ENCODE peak calls at places on chromosome 9, in nine cellular contexts. One of them, this sample, is unnamed.

GRCh38 chr9:20630241-20630943 is 8.1 kb upstream of the MLLT3 start:
- DNase-seq in GM03348: no peak
- DNase-seq in colonic mucosa: no peak
- DNase-seq in Ammon's horn: no peak
- DNase-seq in Caki2: no peak
- DNase-seq in sciatic nerve: no peak
- DNase-seq in osteoblast: no peak
- DNase-seq in Daoy: no peak
- DNase-seq in endothelial cell: no peak
- DNase-seq in this sample: no peak

GRCh38 chr9:81625969-81626368 is 63.4 kb downstream of the TLE1 start:
- DNase-seq in Caki2: no peak
- DNase-seq in osteoblast: no peak
- DNase-seq in Ammon's horn: no peak
- DNase-seq in colonic mucosa: no peak
- DNase-seq in sciatic nerve: no peak
- DNase-seq in Daoy: no peak
- DNase-seq in GM03348: no peak
- DNase-seq in endothelial cell: no peak
- DNase-seq in this sample: no peak

GRCh38 chr9:137270929-137271695 is 6.4 kb upstream of the TOR4A start:
- DNase-seq in colonic mucosa: no peak
- DNase-seq in osteoblast: peak
- DNase-seq in Daoy: no peak
- DNase-seq in Caki2: no peak
- DNase-seq in sciatic nerve: no peak
- DNase-seq in endothelial cell: no peak
- DNase-seq in Ammon's horn: no peak
- DNase-seq in GM03348: no peak
- DNase-seq in this sample: no peak

GRCh38 chr9:18485691-18486090 is 11.7 kb downstream of the ADAMTSL1 start:
- DNase-seq in Daoy: no peak
- DNase-seq in GM03348: no peak
- DNase-seq in osteoblast: no peak
- DNase-seq in Caki2: no peak
- DNase-seq in sciatic nerve: no peak
- DNase-seq in Ammon's horn: no peak
- DNase-seq in colonic mucosa: no peak
- DNase-seq in endothelial cell: no peak
- DNase-seq in this sample: no peak

GRCh38 chr9:83062653-83063527 is at the start of gene RASEF:
- DNase-seq in sciatic nerve: no peak
- DNase-seq in Daoy: peak
- DNase-seq in Ammon's horn: no peak
- DNase-seq in colonic mucosa: peak
- DNase-seq in endothelial cell: peak
- DNase-seq in GM03348: peak
- DNase-seq in Caki2: peak
- DNase-seq in osteoblast: peak
- DNase-seq in this sample: no peak

GRCh38 chr9:18059043-18059442 is 414.9 kb upstream of the ADAMTSL1 start:
- DNase-seq in colonic mucosa: no peak
- DNase-seq in GM03348: no peak
- DNase-seq in osteoblast: no peak
- DNase-seq in Daoy: no peak
- DNase-seq in Caki2: no peak
- DNase-seq in endothelial cell: no peak
- DNase-seq in Ammon's horn: no peak
- DNase-seq in sciatic nerve: no peak
- DNase-seq in this sample: no peak

GRCh38 chr9:4090491-4090890 is 209.4 kb downstream of the GLIS3 start:
- DNase-seq in colonic mucosa: no peak
- DNase-seq in Daoy: no peak
- DNase-seq in GM03348: no peak
- DNase-seq in Caki2: no peak
- DNase-seq in Ammon's horn: no peak
- DNase-seq in osteoblast: no peak
- DNase-seq in sciatic nerve: no peak
- DNase-seq in endothelial cell: no peak
- DNase-seq in this sample: no peak

GRCh38 chr9:78144663-78145377 is 91.1 kb upstream of the CEP78 start:
- DNase-seq in sciatic nerve: no peak
- DNase-seq in Daoy: no peak
- DNase-seq in GM03348: no peak
- DNase-seq in osteoblast: no peak
- DNase-seq in Caki2: no peak
- DNase-seq in Ammon's horn: no peak
- DNase-seq in colonic mucosa: no peak
- DNase-seq in endothelial cell: no peak
- DNase-seq in this sample: no peak

GRCh38 chr9:38160613-38161215 is 91.7 kb upstream of the SHB start:
- DNase-seq in osteoblast: peak
- DNase-seq in GM03348: peak
- DNase-seq in colonic mucosa: peak
- DNase-seq in Daoy: peak
- DNase-seq in Caki2: no peak
- DNase-seq in sciatic nerve: peak
- DNase-seq in Ammon's horn: peak
- DNase-seq in endothelial cell: peak
- DNase-seq in this sample: peak

GRCh38 chr9:18721267-18722079 is 247.5 kb downstream of the ADAMTSL1 start:
- DNase-seq in GM03348: no peak
- DNase-seq in Ammon's horn: no peak
- DNase-seq in endothelial cell: no peak
- DNase-seq in osteoblast: no peak
- DNase-seq in Caki2: no peak
- DNase-seq in sciatic nerve: no peak
- DNase-seq in colonic mucosa: no peak
- DNase-seq in Daoy: no peak
- DNase-seq in this sample: no peak

GRCh38 chr9:78745331-78745730 is 448.4 kb downstream of the PSAT1 start:
- DNase-seq in Caki2: no peak
- DNase-seq in Ammon's horn: no peak
- DNase-seq in sciatic nerve: no peak
- DNase-seq in endothelial cell: no peak
- DNase-seq in Daoy: peak
- DNase-seq in colonic mucosa: no peak
- DNase-seq in GM03348: no peak
- DNase-seq in osteoblast: no peak
- DNase-seq in this sample: no peak

GRCh38 chr9:124940521-124940893 is 376 bp downstream of the GOLGA1 start:
- DNase-seq in Caki2: no peak
- DNase-seq in Daoy: no peak
- DNase-seq in sciatic nerve: no peak
- DNase-seq in GM03348: no peak
- DNase-seq in Ammon's horn: no peak
- DNase-seq in endothelial cell: no peak
- DNase-seq in colonic mucosa: no peak
- DNase-seq in osteoblast: no peak
- DNase-seq in this sample: no peak

GRCh38 chr9:128497824-128498610 is 6.5 kb upstream of the GLE1 start:
- DNase-seq in sciatic nerve: no peak
- DNase-seq in Ammon's horn: peak
- DNase-seq in GM03348: no peak
- DNase-seq in Caki2: no peak
- DNase-seq in colonic mucosa: no peak
- DNase-seq in Daoy: no peak
- DNase-seq in osteoblast: no peak
- DNase-seq in endothelial cell: no peak
- DNase-seq in this sample: no peak

GRCh38 chr9:129026442-129027223 is 1.5 kb downstream of the SH3GLB2 start:
- DNase-seq in Daoy: no peak
- DNase-seq in colonic mucosa: peak
- DNase-seq in osteoblast: peak
- DNase-seq in GM03348: no peak
- DNase-seq in Caki2: no peak
- DNase-seq in Ammon's horn: peak
- DNase-seq in sciatic nerve: no peak
- DNase-seq in endothelial cell: no peak
- DNase-seq in this sample: no peak

GRCh38 chr9:2859776-2860379 is 16.0 kb upstream of the PUM3 start:
- DNase-seq in Ammon's horn: peak
- DNase-seq in colonic mucosa: peak
- DNase-seq in Daoy: peak
- DNase-seq in GM03348: peak
- DNase-seq in endothelial cell: peak
- DNase-seq in sciatic nerve: peak
- DNase-seq in osteoblast: peak
- DNase-seq in Caki2: peak
- DNase-seq in this sample: peak

GRCh38 chr9:92635760-92636159 is 34.2 kb downstream of the IPPK start:
- DNase-seq in GM03348: no peak
- DNase-seq in sciatic nerve: no peak
- DNase-seq in Daoy: no peak
- DNase-seq in Caki2: no peak
- DNase-seq in colonic mucosa: no peak
- DNase-seq in Ammon's horn: no peak
- DNase-seq in osteoblast: no peak
- DNase-seq in endothelial cell: no peak
- DNase-seq in this sample: no peak

GRCh38 chr9:37706290-37706689 is 47.3 kb upstream of the TRMT10B start:
- DNase-seq in Daoy: peak
- DNase-seq in GM03348: no peak
- DNase-seq in endothelial cell: no peak
- DNase-seq in osteoblast: no peak
- DNase-seq in sciatic nerve: no peak
- DNase-seq in colonic mucosa: no peak
- DNase-seq in Caki2: peak
- DNase-seq in Ammon's horn: no peak
- DNase-seq in this sample: no peak

GRCh38 chr9:112041536-112042243 is 133.4 kb downstream of the SUSD1 start:
- DNase-seq in Daoy: peak
- DNase-seq in Caki2: peak
- DNase-seq in osteoblast: peak
- DNase-seq in Ammon's horn: no peak
- DNase-seq in GM03348: peak
- DNase-seq in colonic mucosa: peak
- DNase-seq in endothelial cell: no peak
- DNase-seq in sciatic nerve: no peak
- DNase-seq in this sample: no peak

GRCh38 chr9:126295936-126296600 is 30.6 kb upstream of the MVB12B start:
- DNase-seq in Ammon's horn: no peak
- DNase-seq in osteoblast: no peak
- DNase-seq in Daoy: peak
- DNase-seq in sciatic nerve: no peak
- DNase-seq in colonic mucosa: peak
- DNase-seq in endothelial cell: no peak
- DNase-seq in Caki2: no peak
- DNase-seq in GM03348: no peak
- DNase-seq in this sample: no peak

GRCh38 chr9:88746029-88746743 is 211.2 kb downstream of the NXNL2 start:
- DNase-seq in Caki2: no peak
- DNase-seq in osteoblast: peak
- DNase-seq in sciatic nerve: no peak
- DNase-seq in endothelial cell: no peak
- DNase-seq in Ammon's horn: no peak
- DNase-seq in GM03348: peak
- DNase-seq in colonic mucosa: peak
- DNase-seq in Daoy: peak
- DNase-seq in this sample: no peak

GRCh38 chr9:13899924-13900323 is 414.0 kb downstream of the NFIB start:
- DNase-seq in Caki2: no peak
- DNase-seq in osteoblast: no peak
- DNase-seq in Ammon's horn: no peak
- DNase-seq in sciatic nerve: no peak
- DNase-seq in Daoy: no peak
- DNase-seq in colonic mucosa: no peak
- DNase-seq in GM03348: no peak
- DNase-seq in endothelial cell: no peak
- DNase-seq in this sample: no peak

GRCh38 chr9:86341007-86341491 is 13.2 kb downstream of the TUT7 start:
- DNase-seq in endothelial cell: no peak
- DNase-seq in Daoy: no peak
- DNase-seq in sciatic nerve: no peak
- DNase-seq in Caki2: peak
- DNase-seq in colonic mucosa: no peak
- DNase-seq in Ammon's horn: no peak
- DNase-seq in osteoblast: no peak
- DNase-seq in GM03348: peak
- DNase-seq in this sample: no peak

GRCh38 chr9:35303567-35303966 is 141.8 kb downstream of the UNC13B start:
- DNase-seq in Ammon's horn: no peak
- DNase-seq in osteoblast: no peak
- DNase-seq in Caki2: no peak
- DNase-seq in GM03348: no peak
- DNase-seq in sciatic nerve: no peak
- DNase-seq in Daoy: no peak
- DNase-seq in endothelial cell: no peak
- DNase-seq in colonic mucosa: no peak
- DNase-seq in this sample: no peak

GRCh38 chr9:128001411-128002298 is 20.9 kb upstream of the EEIG1 start:
- DNase-seq in GM03348: peak
- DNase-seq in Ammon's horn: no peak
- DNase-seq in Caki2: peak
- DNase-seq in osteoblast: peak
- DNase-seq in endothelial cell: no peak
- DNase-seq in colonic mucosa: no peak
- DNase-seq in Daoy: peak
- DNase-seq in sciatic nerve: no peak
- DNase-seq in this sample: no peak

GRCh38 chr9:94603259-94603776 is 9.7 kb upstream of the FBP2 start:
- DNase-seq in endothelial cell: peak
- DNase-seq in Caki2: peak
- DNase-seq in Ammon's horn: peak
- DNase-seq in sciatic nerve: peak
- DNase-seq in GM03348: peak
- DNase-seq in osteoblast: peak
- DNase-seq in Daoy: peak
- DNase-seq in colonic mucosa: peak
- DNase-seq in this sample: peak

GRCh38 chr9:74953235-74953741 is 576 bp upstream of the C9orf40 start:
- DNase-seq in GM03348: peak
- DNase-seq in Daoy: peak
- DNase-seq in colonic mucosa: peak
- DNase-seq in Ammon's horn: peak
- DNase-seq in endothelial cell: no peak
- DNase-seq in osteoblast: no peak
- DNase-seq in Caki2: no peak
- DNase-seq in sciatic nerve: no peak
- DNase-seq in this sample: peak

GRCh38 chr9:90842378-90842777 is 40.8 kb downstream of the SYK start:
- DNase-seq in Caki2: no peak
- DNase-seq in colonic mucosa: no peak
- DNase-seq in Ammon's horn: no peak
- DNase-seq in osteoblast: no peak
- DNase-seq in GM03348: no peak
- DNase-seq in Daoy: no peak
- DNase-seq in sciatic nerve: no peak
- DNase-seq in endothelial cell: no peak
- DNase-seq in this sample: no peak

GRCh38 chr9:27954858-27955257 is 381.6 kb upstream of the C9orf72 start:
- DNase-seq in sciatic nerve: no peak
- DNase-seq in Ammon's horn: no peak
- DNase-seq in endothelial cell: no peak
- DNase-seq in GM03348: no peak
- DNase-seq in Daoy: no peak
- DNase-seq in colonic mucosa: no peak
- DNase-seq in osteoblast: no peak
- DNase-seq in Caki2: no peak
- DNase-seq in this sample: no peak

GRCh38 chr9:136695435-136695895 is 8.2 kb upstream of the AGPAT2 start:
- DNase-seq in sciatic nerve: no peak
- DNase-seq in Ammon's horn: no peak
- DNase-seq in Daoy: no peak
- DNase-seq in colonic mucosa: peak
- DNase-seq in endothelial cell: no peak
- DNase-seq in Caki2: peak
- DNase-seq in GM03348: no peak
- DNase-seq in osteoblast: no peak
- DNase-seq in this sample: no peak

GRCh38 chr9:37941253-37941652 is 37.3 kb upstream of the SLC25A51 start:
- DNase-seq in endothelial cell: no peak
- DNase-seq in colonic mucosa: no peak
- DNase-seq in sciatic nerve: no peak
- DNase-seq in GM03348: no peak
- DNase-seq in Ammon's horn: no peak
- DNase-seq in osteoblast: no peak
- DNase-seq in Caki2: no peak
- DNase-seq in Daoy: no peak
- DNase-seq in this sample: no peak

GRCh38 chr9:135925496-135926133 is 18.3 kb upstream of the CAMSAP1 start:
- DNase-seq in Daoy: peak
- DNase-seq in GM03348: no peak
- DNase-seq in sciatic nerve: no peak
- DNase-seq in Caki2: no peak
- DNase-seq in colonic mucosa: no peak
- DNase-seq in osteoblast: peak
- DNase-seq in Ammon's horn: peak
- DNase-seq in endothelial cell: no peak
- DNase-seq in this sample: no peak